ENCODE peak calls at places on chromosomes 7 and 10, in eight cellular contexts. H is B cell, X is GM10248, E is lower leg skin, Y is fibroblast of mammary gland, S is nephron progenitor cell, R is cardiac muscle cell, N is endothelial cell of umbilical vein. O is an unnamed sample.

GRCh38 chr7:40133561-40134427 is 628 bp downstream of the MPLKIP start:
- DNase-seq in H (no peak), X (no peak), E (no peak), Y (peak; percentile 31), S (peak; percentile 68), R (peak; percentile 35), N (no peak), O (peak; percentile 29)

GRCh38 chr10:63103971-63104409 is 29.1 kb upstream of the NRBF2 start:
- DNase-seq in H (no peak), X (no peak), E (no peak), Y (peak; percentile 28), S (no peak), R (no peak), N (no peak), O (no peak)

GRCh38 chr10:131094406-131095108 is 217.0 kb downstream of the TCERG1L start:
- DNase-seq in H (no peak), X (no peak), E (peak; percentile 54), Y (no peak), S (peak; percentile 30), R (peak; percentile 1), N (no peak), O (no peak)

GRCh38 chr7:151730591-151730990 is 146.3 kb downstream of the PRKAG2 start:
- DNase-seq in H (no peak), X (no peak), E (no peak), Y (no peak), S (no peak), R (no peak), N (no peak), O (no peak)

GRCh38 chr10:22477365-22478287 is 132.3 kb downstream of the SPAG6 start:
- DNase-seq in H (no peak), X (no peak), E (no peak), Y (no peak), S (peak; percentile 53), R (no peak), N (no peak), O (no peak)

GRCh38 chr10:34467364-34467763 is 347.7 kb downstream of the PARD3 start:
- DNase-seq in H (no peak), X (no peak), E (no peak), Y (no peak), S (no peak), R (no peak), N (no peak), O (no peak)

GRCh38 chr10:48670978-48671913 is 13.4 kb upstream of the WDFY4 start:
- DNase-seq in H (peak; percentile 95), X (peak; percentile 85), E (no peak), Y (no peak), S (peak; percentile 64), R (no peak), N (no peak), O (no peak)

GRCh38 chr7:77459311-77459726 is 43.2 kb upstream of the GSAP start:
- DNase-seq in H (no peak), X (no peak), E (no peak), Y (no peak), S (no peak), R (no peak), N (no peak), O (no peak)

GRCh38 chr7:81682873-81683272 is 87.0 kb downstream of the HGF start:
- DNase-seq in H (no peak), X (no peak), E (no peak), Y (no peak), S (no peak), R (no peak), N (no peak), O (no peak)

GRCh38 chr10:35595106-35595505 is 10.0 kb upstream of the GJD4 start:
- DNase-seq in H (no peak), X (no peak), E (no peak), Y (no peak), S (no peak), R (no peak), N (no peak), O (no peak)

GRCh38 chr10:35594115-35594849 is 10.9 kb upstream of the GJD4 start:
- DNase-seq in H (no peak), X (no peak), E (no peak), Y (no peak), S (no peak), R (no peak), N (no peak), O (no peak)

GRCh38 chr10:35600193-35600592 is 4.9 kb upstream of the GJD4 start:
- DNase-seq in H (no peak), X (no peak), E (no peak), Y (no peak), S (no peak), R (peak; percentile 20), N (no peak), O (no peak)

GRCh38 chr10:35592421-35592820 is 12.7 kb upstream of the GJD4 start:
- DNase-seq in H (no peak), X (no peak), E (no peak), Y (no peak), S (no peak), R (no peak), N (no peak), O (no peak)

DNA sequence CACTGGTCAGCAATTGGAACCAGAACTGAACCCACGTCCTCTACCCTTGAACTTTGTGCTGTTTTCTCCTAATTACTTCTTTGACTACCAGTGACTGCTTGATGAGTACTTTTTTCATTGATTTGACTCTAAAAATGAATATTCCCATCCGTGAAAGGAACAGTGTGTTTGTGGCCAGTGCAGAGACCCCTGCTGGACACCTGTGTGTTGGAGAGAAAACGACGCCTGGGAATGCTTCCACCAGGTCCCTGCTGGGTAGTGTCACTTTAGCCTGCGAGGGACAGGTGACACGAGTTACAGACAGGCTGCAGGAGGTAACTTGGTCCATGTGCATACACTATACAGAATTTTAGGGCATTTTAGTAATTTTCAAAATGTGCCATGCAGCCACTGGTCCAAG is 6.8 kb upstream of the GJD4 start:
- DNase-seq in H (no peak), X (no peak), E (no peak), Y (no peak), S (no peak), R (peak; percentile 25), N (peak; percentile 12), O (no peak)
- TF ChIP-seq CTCF in H (no peak), X (no peak), E (no peak), Y (peak; percentile 45), S (peak; percentile 15), R (peak; percentile 55), N (peak; percentile 22), O (peak; percentile 51)

GRCh38 chr10:132540456-132540855 is 2.9 kb downstream of the INPP5A start:
- DNase-seq in H (no peak), X (no peak), E (no peak), Y (peak; percentile 39), S (no peak), R (peak; percentile 44), N (peak; percentile 48), O (peak; percentile 51)
- TF ChIP-seq CTCF in H (no peak), X (no peak), E (no peak), Y (peak; percentile 40), S (no peak), R (peak; percentile 44), N (peak; percentile 3), O (peak; percentile 48)

GRCh38 chr10:81479316-81479715 is 395.7 kb upstream of the NRG3 start:
- DNase-seq in H (no peak), X (no peak), E (no peak), Y (no peak), S (no peak), R (no peak), N (no peak), O (no peak)
- TF ChIP-seq CTCF in H (no peak), X (no peak), E (no peak), Y (no peak), S (no peak), R (no peak), N (no peak), O (no peak)

DNA sequence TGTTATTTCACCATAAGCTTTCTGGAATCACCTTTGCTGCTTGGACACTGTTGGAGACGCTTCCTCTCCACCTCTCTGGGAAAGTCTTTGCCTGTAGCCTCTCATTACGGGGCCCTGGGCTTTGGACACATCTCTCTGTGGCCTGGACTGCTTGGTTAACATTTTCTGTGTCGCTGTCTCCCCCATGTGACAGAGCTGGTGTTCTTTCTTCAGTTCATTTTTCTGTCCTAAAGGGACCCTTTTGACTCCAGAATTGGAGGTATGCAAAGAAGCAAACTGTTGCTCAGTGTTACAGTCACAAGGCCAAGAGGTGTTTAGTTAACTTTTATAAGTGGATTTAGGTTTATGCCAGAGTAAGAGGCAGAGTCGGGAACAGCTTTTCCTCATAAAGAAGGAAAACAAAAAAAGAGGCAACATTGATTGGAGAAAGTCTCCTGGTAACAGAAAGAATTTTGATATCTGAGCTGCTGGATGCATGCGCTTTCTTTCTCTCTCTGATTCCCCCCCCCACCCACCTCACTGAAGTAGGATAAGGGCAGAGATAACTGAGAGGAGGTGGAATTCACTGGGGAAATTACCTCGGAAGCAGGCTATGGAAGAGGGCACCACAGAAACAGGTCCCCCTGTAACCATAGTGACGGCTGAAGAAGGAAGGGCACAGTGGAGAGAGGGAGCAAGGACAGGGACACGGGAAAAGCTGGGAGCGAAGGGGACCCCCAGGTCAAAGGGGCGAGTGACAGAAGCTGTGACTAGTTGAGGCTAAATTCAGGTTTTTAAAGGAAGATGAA is 57.8 kb downstream of the LGI1 start:
- DNase-seq in H (no peak), X (no peak), E (no peak), Y (no peak), S (peak; percentile 25), R (no peak), N (no peak), O (peak; percentile 30)
- TF ChIP-seq CTCF in H (no peak), X (peak; percentile 27), E (no peak), Y (no peak), S (peak; percentile 12), R (no peak), N (no peak), O (no peak)

DNA sequence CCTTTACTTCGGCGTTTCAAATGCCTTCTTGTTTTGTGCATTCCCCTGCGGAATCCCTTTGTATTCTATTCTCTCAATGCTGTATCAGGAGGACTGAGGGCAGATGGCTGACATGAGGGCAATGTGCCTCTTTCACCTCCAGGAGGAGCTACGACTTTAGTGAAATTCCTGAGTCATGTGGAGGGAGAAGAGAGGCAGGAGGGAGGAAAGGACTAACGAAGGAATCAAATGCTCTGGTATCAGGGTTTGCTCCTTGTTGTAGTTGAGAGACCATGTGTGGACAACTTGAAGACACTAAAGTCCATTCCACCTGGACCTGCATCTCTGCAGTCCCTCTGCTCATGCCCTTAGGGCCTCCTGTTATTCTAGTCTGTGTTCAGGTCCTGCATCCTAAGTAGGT is 40.2 kb upstream of the PRSS58 start:
- DNase-seq in H (no peak), X (no peak), E (no peak), Y (peak; percentile 8), S (no peak), R (no peak), N (no peak), O (no peak)
- TF ChIP-seq CTCF in H (no peak), X (no peak), E (no peak), Y (peak; percentile 44), S (peak; percentile 12), R (no peak), N (no peak), O (peak; percentile 15)

DNA sequence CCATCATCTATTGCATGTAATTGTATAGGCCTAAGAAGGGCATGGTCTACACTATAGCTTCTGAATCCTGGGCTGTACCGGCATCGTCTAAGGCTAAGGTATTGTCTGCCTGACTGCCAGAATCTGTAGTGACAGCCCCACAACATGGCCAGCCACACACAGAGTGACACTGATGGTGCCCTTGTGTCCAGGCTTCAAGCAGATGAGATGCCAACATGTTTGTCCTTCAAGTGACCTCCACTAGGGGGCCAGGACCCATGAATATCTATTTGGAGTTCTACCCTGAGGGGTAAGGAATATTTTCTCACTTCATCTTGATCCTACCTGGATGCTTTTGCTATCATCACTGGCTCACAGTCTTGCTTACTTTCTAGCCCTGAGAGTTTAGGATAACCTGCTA is 1.5 kb downstream of the CYP3A7 start:
- DNase-seq in H (peak; percentile 9), X (no peak), E (no peak), Y (no peak), S (peak; percentile 5), R (no peak), N (no peak), O (no peak)
- TF ChIP-seq CTCF in H (peak; percentile 41), X (peak; percentile 20), E (no peak), Y (peak; percentile 32), S (peak; percentile 36), R (peak; percentile 22), N (peak; percentile 20), O (peak; percentile 35)

O was measured in fibroblast of the aortic adventitia.